ENCODE peak calls at places on chromosome 3, in nine cellular contexts. One of them, this sample, is unnamed.

GRCh38 chr3:101229681-101230080 is 90.7 kb downstream of the IMPG2 start:
- DNase-seq in psoas muscle: no peak
- DNase-seq in keratinocyte: no peak
- DNase-seq in HT-29: peak; percentile 41
- DNase-seq in NCI-H774: no peak
- DNase-seq in ELR: peak; percentile 6
- DNase-seq in stimulated activated naive CD8-positive, alpha-beta T cell treated with anti-CD3 and anti-CD28 coated beads, Interleukin-15, Interleukin-2, amounts not matched to agents 100 U/mL and 50 U/mL, for 24 hours: no peak
- DNase-seq in stimulated activated CD4-positive, alpha-beta T cell treated with anti-CD3 and anti-CD28 coated beads, Interleukin-2, amount 100 ng/mL, for 48 hours: no peak
- DNase-seq in upper lobe of right lung: no peak
- DNase-seq in this sample: no peak

GRCh38 chr3:11476814-11477213 is 166.9 kb downstream of the VGLL4 start:
- DNase-seq in stimulated activated naive CD8-positive, alpha-beta T cell treated with anti-CD3 and anti-CD28 coated beads, Interleukin-15, Interleukin-2, amounts not matched to agents 100 U/mL and 50 U/mL, for 24 hours: no peak
- DNase-seq in upper lobe of right lung: no peak
- DNase-seq in stimulated activated CD4-positive, alpha-beta T cell treated with anti-CD3 and anti-CD28 coated beads, Interleukin-2, amount 100 ng/mL, for 48 hours: no peak
- DNase-seq in keratinocyte: no peak
- DNase-seq in NCI-H774: no peak
- DNase-seq in ELR: peak; percentile 24
- DNase-seq in HT-29: peak; percentile 57
- DNase-seq in psoas muscle: no peak
- DNase-seq in this sample: no peak

GRCh38 chr3:122688996-122689395 is 8.4 kb downstream of the PARP14 start:
- DNase-seq in HT-29: no peak
- DNase-seq in keratinocyte: no peak
- DNase-seq in NCI-H774: no peak
- DNase-seq in ELR: peak; percentile 79
- DNase-seq in stimulated activated CD4-positive, alpha-beta T cell treated with anti-CD3 and anti-CD28 coated beads, Interleukin-2, amount 100 ng/mL, for 48 hours: no peak
- DNase-seq in upper lobe of right lung: no peak
- DNase-seq in stimulated activated naive CD8-positive, alpha-beta T cell treated with anti-CD3 and anti-CD28 coated beads, Interleukin-15, Interleukin-2, amounts not matched to agents 100 U/mL and 50 U/mL, for 24 hours: no peak
- DNase-seq in psoas muscle: no peak
- DNase-seq in this sample: no peak

GRCh38 chr3:54358969-54359648 is 236.8 kb downstream of the CACNA2D3 start:
- DNase-seq in upper lobe of right lung: no peak
- DNase-seq in stimulated activated naive CD8-positive, alpha-beta T cell treated with anti-CD3 and anti-CD28 coated beads, Interleukin-15, Interleukin-2, amounts not matched to agents 100 U/mL and 50 U/mL, for 24 hours: no peak
- DNase-seq in ELR: no peak
- DNase-seq in stimulated activated CD4-positive, alpha-beta T cell treated with anti-CD3 and anti-CD28 coated beads, Interleukin-2, amount 100 ng/mL, for 48 hours: no peak
- DNase-seq in psoas muscle: peak; percentile 84
- DNase-seq in HT-29: no peak
- DNase-seq in NCI-H774: peak; percentile 2
- DNase-seq in keratinocyte: no peak
- DNase-seq in this sample: no peak

GRCh38 chr3:15331606-15332404 is 581 bp downstream of the SH3BP5 start:
- DNase-seq in stimulated activated CD4-positive, alpha-beta T cell treated with anti-CD3 and anti-CD28 coated beads, Interleukin-2, amount 100 ng/mL, for 48 hours: peak; percentile 16
- DNase-seq in stimulated activated naive CD8-positive, alpha-beta T cell treated with anti-CD3 and anti-CD28 coated beads, Interleukin-15, Interleukin-2, amounts not matched to agents 100 U/mL and 50 U/mL, for 24 hours: peak; percentile 45
- DNase-seq in keratinocyte: no peak
- DNase-seq in psoas muscle: peak; percentile 65
- DNase-seq in NCI-H774: no peak
- DNase-seq in upper lobe of right lung: peak; percentile 78
- DNase-seq in ELR: peak; percentile 34
- DNase-seq in HT-29: no peak
- DNase-seq in this sample: peak; percentile 8

GRCh38 chr3:126268866-126269265 is 88.3 kb downstream of the KLF15 start:
- DNase-seq in psoas muscle: no peak
- DNase-seq in ELR: no peak
- DNase-seq in stimulated activated naive CD8-positive, alpha-beta T cell treated with anti-CD3 and anti-CD28 coated beads, Interleukin-15, Interleukin-2, amounts not matched to agents 100 U/mL and 50 U/mL, for 24 hours: no peak
- DNase-seq in NCI-H774: no peak
- DNase-seq in upper lobe of right lung: no peak
- DNase-seq in HT-29: no peak
- DNase-seq in stimulated activated CD4-positive, alpha-beta T cell treated with anti-CD3 and anti-CD28 coated beads, Interleukin-2, amount 100 ng/mL, for 48 hours: no peak
- DNase-seq in keratinocyte: no peak
- DNase-seq in this sample: no peak

GRCh38 chr3:32593903-32594525 is 23.4 kb upstream of the DYNC1LI1 start:
- DNase-seq in NCI-H774: no peak
- DNase-seq in psoas muscle: no peak
- DNase-seq in ELR: peak; percentile 16
- DNase-seq in HT-29: no peak
- DNase-seq in upper lobe of right lung: no peak
- DNase-seq in keratinocyte: no peak
- DNase-seq in stimulated activated naive CD8-positive, alpha-beta T cell treated with anti-CD3 and anti-CD28 coated beads, Interleukin-15, Interleukin-2, amounts not matched to agents 100 U/mL and 50 U/mL, for 24 hours: no peak
- DNase-seq in stimulated activated CD4-positive, alpha-beta T cell treated with anti-CD3 and anti-CD28 coated beads, Interleukin-2, amount 100 ng/mL, for 48 hours: no peak
- DNase-seq in this sample: no peak

GRCh38 chr3:192170659-192171058 is 556.7 kb downstream of the FGF12 start:
- DNase-seq in NCI-H774: no peak
- DNase-seq in stimulated activated naive CD8-positive, alpha-beta T cell treated with anti-CD3 and anti-CD28 coated beads, Interleukin-15, Interleukin-2, amounts not matched to agents 100 U/mL and 50 U/mL, for 24 hours: no peak
- DNase-seq in stimulated activated CD4-positive, alpha-beta T cell treated with anti-CD3 and anti-CD28 coated beads, Interleukin-2, amount 100 ng/mL, for 48 hours: no peak
- DNase-seq in ELR: peak; percentile 72
- DNase-seq in HT-29: no peak
- DNase-seq in keratinocyte: peak; percentile 32
- DNase-seq in psoas muscle: no peak
- DNase-seq in upper lobe of right lung: no peak
- DNase-seq in this sample: no peak

GRCh38 chr3:195542261-195542660 is 864 bp downstream of the PPP1R2 start:
- DNase-seq in NCI-H774: no peak
- DNase-seq in psoas muscle: no peak
- DNase-seq in HT-29: peak; percentile 42
- DNase-seq in ELR: peak; percentile 37
- DNase-seq in upper lobe of right lung: no peak
- DNase-seq in stimulated activated naive CD8-positive, alpha-beta T cell treated with anti-CD3 and anti-CD28 coated beads, Interleukin-15, Interleukin-2, amounts not matched to agents 100 U/mL and 50 U/mL, for 24 hours: no peak
- DNase-seq in stimulated activated CD4-positive, alpha-beta T cell treated with anti-CD3 and anti-CD28 coated beads, Interleukin-2, amount 100 ng/mL, for 48 hours: no peak
- DNase-seq in keratinocyte: no peak
- DNase-seq in this sample: no peak

GRCh38 chr3:107845355-107846281 is 245.2 kb downstream of the CD47 start:
- DNase-seq in NCI-H774: no peak
- DNase-seq in HT-29: no peak
- DNase-seq in keratinocyte: no peak
- DNase-seq in upper lobe of right lung: no peak
- DNase-seq in psoas muscle: no peak
- DNase-seq in stimulated activated CD4-positive, alpha-beta T cell treated with anti-CD3 and anti-CD28 coated beads, Interleukin-2, amount 100 ng/mL, for 48 hours: no peak
- DNase-seq in stimulated activated naive CD8-positive, alpha-beta T cell treated with anti-CD3 and anti-CD28 coated beads, Interleukin-15, Interleukin-2, amounts not matched to agents 100 U/mL and 50 U/mL, for 24 hours: no peak
- DNase-seq in ELR: peak; percentile 57
- DNase-seq in this sample: no peak

GRCh38 chr3:15562560-15562959 is 38.8 kb downstream of the HACL1 start:
- DNase-seq in HT-29: no peak
- DNase-seq in upper lobe of right lung: no peak
- DNase-seq in psoas muscle: no peak
- DNase-seq in stimulated activated CD4-positive, alpha-beta T cell treated with anti-CD3 and anti-CD28 coated beads, Interleukin-2, amount 100 ng/mL, for 48 hours: no peak
- DNase-seq in keratinocyte: no peak
- DNase-seq in stimulated activated naive CD8-positive, alpha-beta T cell treated with anti-CD3 and anti-CD28 coated beads, Interleukin-15, Interleukin-2, amounts not matched to agents 100 U/mL and 50 U/mL, for 24 hours: no peak
- DNase-seq in ELR: no peak
- DNase-seq in NCI-H774: no peak
- DNase-seq in this sample: no peak

GRCh38 chr3:72052841-72053409 is 268.0 kb upstream of the PROK2 start:
- DNase-seq in stimulated activated CD4-positive, alpha-beta T cell treated with anti-CD3 and anti-CD28 coated beads, Interleukin-2, amount 100 ng/mL, for 48 hours: no peak
- DNase-seq in upper lobe of right lung: no peak
- DNase-seq in stimulated activated naive CD8-positive, alpha-beta T cell treated with anti-CD3 and anti-CD28 coated beads, Interleukin-15, Interleukin-2, amounts not matched to agents 100 U/mL and 50 U/mL, for 24 hours: no peak
- DNase-seq in HT-29: no peak
- DNase-seq in keratinocyte: no peak
- DNase-seq in ELR: peak; percentile 15
- DNase-seq in psoas muscle: no peak
- DNase-seq in NCI-H774: no peak
- DNase-seq in this sample: no peak

GRCh38 chr3:8639585-8639984 is 5.0 kb downstream of the SSUH2 start:
- DNase-seq in psoas muscle: no peak
- DNase-seq in keratinocyte: no peak
- DNase-seq in NCI-H774: no peak
- DNase-seq in HT-29: no peak
- DNase-seq in stimulated activated CD4-positive, alpha-beta T cell treated with anti-CD3 and anti-CD28 coated beads, Interleukin-2, amount 100 ng/mL, for 48 hours: no peak
- DNase-seq in ELR: no peak
- DNase-seq in upper lobe of right lung: no peak
- DNase-seq in stimulated activated naive CD8-positive, alpha-beta T cell treated with anti-CD3 and anti-CD28 coated beads, Interleukin-15, Interleukin-2, amounts not matched to agents 100 U/mL and 50 U/mL, for 24 hours: no peak
- DNase-seq in this sample: no peak

GRCh38 chr3:134453631-134454030 is 32.2 kb downstream of the ANAPC13 start:
- DNase-seq in ELR: peak; percentile 37
- DNase-seq in upper lobe of right lung: no peak
- DNase-seq in psoas muscle: no peak
- DNase-seq in HT-29: no peak
- DNase-seq in keratinocyte: no peak
- DNase-seq in stimulated activated CD4-positive, alpha-beta T cell treated with anti-CD3 and anti-CD28 coated beads, Interleukin-2, amount 100 ng/mL, for 48 hours: no peak
- DNase-seq in stimulated activated naive CD8-positive, alpha-beta T cell treated with anti-CD3 and anti-CD28 coated beads, Interleukin-15, Interleukin-2, amounts not matched to agents 100 U/mL and 50 U/mL, for 24 hours: no peak
- DNase-seq in NCI-H774: no peak
- DNase-seq in this sample: no peak

GRCh38 chr3:172562881-172563835 is 39.9 kb upstream of the TNFSF10 start:
- DNase-seq in upper lobe of right lung: no peak
- DNase-seq in keratinocyte: no peak
- DNase-seq in stimulated activated naive CD8-positive, alpha-beta T cell treated with anti-CD3 and anti-CD28 coated beads, Interleukin-15, Interleukin-2, amounts not matched to agents 100 U/mL and 50 U/mL, for 24 hours: peak; percentile 24
- DNase-seq in HT-29: peak; percentile 63
- DNase-seq in stimulated activated CD4-positive, alpha-beta T cell treated with anti-CD3 and anti-CD28 coated beads, Interleukin-2, amount 100 ng/mL, for 48 hours: peak; percentile 15
- DNase-seq in NCI-H774: peak; percentile 56
- DNase-seq in psoas muscle: no peak
- DNase-seq in ELR: peak; percentile 76
- DNase-seq in this sample: peak; percentile 42

GRCh38 chr3:49882182-49882581 is 12.5 kb upstream of the CAMKV start:
- DNase-seq in upper lobe of right lung: no peak
- DNase-seq in ELR: no peak
- DNase-seq in NCI-H774: no peak
- DNase-seq in keratinocyte: no peak
- DNase-seq in psoas muscle: peak; percentile 60
- DNase-seq in stimulated activated naive CD8-positive, alpha-beta T cell treated with anti-CD3 and anti-CD28 coated beads, Interleukin-15, Interleukin-2, amounts not matched to agents 100 U/mL and 50 U/mL, for 24 hours: no peak
- DNase-seq in HT-29: no peak
- DNase-seq in stimulated activated CD4-positive, alpha-beta T cell treated with anti-CD3 and anti-CD28 coated beads, Interleukin-2, amount 100 ng/mL, for 48 hours: no peak
- DNase-seq in this sample: no peak

GRCh38 chr3:53495518-53496501 is 1.4 kb downstream of the CACNA1D start:
- DNase-seq in upper lobe of right lung: no peak
- DNase-seq in psoas muscle: peak; percentile 47
- DNase-seq in NCI-H774: no peak
- DNase-seq in keratinocyte: no peak
- DNase-seq in HT-29: peak; percentile 19
- DNase-seq in ELR: no peak
- DNase-seq in stimulated activated naive CD8-positive, alpha-beta T cell treated with anti-CD3 and anti-CD28 coated beads, Interleukin-15, Interleukin-2, amounts not matched to agents 100 U/mL and 50 U/mL, for 24 hours: peak; percentile 5
- DNase-seq in stimulated activated CD4-positive, alpha-beta T cell treated with anti-CD3 and anti-CD28 coated beads, Interleukin-2, amount 100 ng/mL, for 48 hours: no peak
- DNase-seq in this sample: peak; percentile 24

GRCh38 chr3:52670621-52671521 is 14.8 kb downstream of the PBRM1 start:
- DNase-seq in ELR: peak; percentile 99
- DNase-seq in NCI-H774: no peak
- DNase-seq in stimulated activated naive CD8-positive, alpha-beta T cell treated with anti-CD3 and anti-CD28 coated beads, Interleukin-15, Interleukin-2, amounts not matched to agents 100 U/mL and 50 U/mL, for 24 hours: peak; percentile 40
- DNase-seq in psoas muscle: no peak
- DNase-seq in keratinocyte: peak; percentile 85
- DNase-seq in HT-29: peak; percentile 60
- DNase-seq in stimulated activated CD4-positive, alpha-beta T cell treated with anti-CD3 and anti-CD28 coated beads, Interleukin-2, amount 100 ng/mL, for 48 hours: peak; percentile 30
- DNase-seq in upper lobe of right lung: no peak
- DNase-seq in this sample: peak; percentile 77

GRCh38 chr3:194313642-194314430 is 37.3 kb downstream of the CPN2 start:
- DNase-seq in psoas muscle: peak; percentile 89
- DNase-seq in stimulated activated naive CD8-positive, alpha-beta T cell treated with anti-CD3 and anti-CD28 coated beads, Interleukin-15, Interleukin-2, amounts not matched to agents 100 U/mL and 50 U/mL, for 24 hours: no peak
- DNase-seq in ELR: peak; percentile 27
- DNase-seq in NCI-H774: no peak
- DNase-seq in stimulated activated CD4-positive, alpha-beta T cell treated with anti-CD3 and anti-CD28 coated beads, Interleukin-2, amount 100 ng/mL, for 48 hours: no peak
- DNase-seq in upper lobe of right lung: peak; percentile 60
- DNase-seq in keratinocyte: no peak
- DNase-seq in HT-29: no peak
- DNase-seq in this sample: no peak

GRCh38 chr3:4409415-4409814 is 57.7 kb downstream of the SUMF1 start:
- DNase-seq in keratinocyte: no peak
- DNase-seq in HT-29: no peak
- DNase-seq in stimulated activated CD4-positive, alpha-beta T cell treated with anti-CD3 and anti-CD28 coated beads, Interleukin-2, amount 100 ng/mL, for 48 hours: no peak
- DNase-seq in psoas muscle: no peak
- DNase-seq in NCI-H774: no peak
- DNase-seq in upper lobe of right lung: no peak
- DNase-seq in ELR: no peak
- DNase-seq in stimulated activated naive CD8-positive, alpha-beta T cell treated with anti-CD3 and anti-CD28 coated beads, Interleukin-15, Interleukin-2, amounts not matched to agents 100 U/mL and 50 U/mL, for 24 hours: peak; percentile 16
- DNase-seq in this sample: no peak

GRCh38 chr3:112681822-112682325 is 40.9 kb upstream of the CCDC80 start:
- DNase-seq in stimulated activated naive CD8-positive, alpha-beta T cell treated with anti-CD3 and anti-CD28 coated beads, Interleukin-15, Interleukin-2, amounts not matched to agents 100 U/mL and 50 U/mL, for 24 hours: no peak
- DNase-seq in NCI-H774: no peak
- DNase-seq in stimulated activated CD4-positive, alpha-beta T cell treated with anti-CD3 and anti-CD28 coated beads, Interleukin-2, amount 100 ng/mL, for 48 hours: no peak
- DNase-seq in keratinocyte: no peak
- DNase-seq in psoas muscle: no peak
- DNase-seq in HT-29: no peak
- DNase-seq in ELR: peak; percentile 77
- DNase-seq in upper lobe of right lung: no peak
- DNase-seq in this sample: no peak

GRCh38 chr3:13124631-13125030 is 51.4 kb upstream of the IQSEC1 start:
- DNase-seq in keratinocyte: no peak
- DNase-seq in upper lobe of right lung: peak; percentile 40
- DNase-seq in HT-29: no peak
- DNase-seq in psoas muscle: no peak
- DNase-seq in stimulated activated naive CD8-positive, alpha-beta T cell treated with anti-CD3 and anti-CD28 coated beads, Interleukin-15, Interleukin-2, amounts not matched to agents 100 U/mL and 50 U/mL, for 24 hours: no peak
- DNase-seq in stimulated activated CD4-positive, alpha-beta T cell treated with anti-CD3 and anti-CD28 coated beads, Interleukin-2, amount 100 ng/mL, for 48 hours: no peak
- DNase-seq in NCI-H774: no peak
- DNase-seq in ELR: no peak
- DNase-seq in this sample: no peak

GRCh38 chr3:192212335-192212734 is 515.0 kb downstream of the FGF12 start:
- DNase-seq in HT-29: no peak
- DNase-seq in stimulated activated naive CD8-positive, alpha-beta T cell treated with anti-CD3 and anti-CD28 coated beads, Interleukin-15, Interleukin-2, amounts not matched to agents 100 U/mL and 50 U/mL, for 24 hours: no peak
- DNase-seq in psoas muscle: no peak
- DNase-seq in stimulated activated CD4-positive, alpha-beta T cell treated with anti-CD3 and anti-CD28 coated beads, Interleukin-2, amount 100 ng/mL, for 48 hours: no peak
- DNase-seq in upper lobe of right lung: no peak
- DNase-seq in ELR: peak; percentile 37
- DNase-seq in NCI-H774: no peak
- DNase-seq in keratinocyte: no peak
- DNase-seq in this sample: no peak

GRCh38 chr3:73094951-73095350 is 33.5 kb downstream of the EBLN2 start:
- DNase-seq in psoas muscle: peak; percentile 65
- DNase-seq in upper lobe of right lung: no peak
- DNase-seq in NCI-H774: no peak
- DNase-seq in HT-29: no peak
- DNase-seq in ELR: no peak
- DNase-seq in stimulated activated CD4-positive, alpha-beta T cell treated with anti-CD3 and anti-CD28 coated beads, Interleukin-2, amount 100 ng/mL, for 48 hours: no peak
- DNase-seq in stimulated activated naive CD8-positive, alpha-beta T cell treated with anti-CD3 and anti-CD28 coated beads, Interleukin-15, Interleukin-2, amounts not matched to agents 100 U/mL and 50 U/mL, for 24 hours: no peak
- DNase-seq in keratinocyte: no peak
- DNase-seq in this sample: no peak

GRCh38 chr3:38397320-38397719 is 50.7 kb downstream of the XYLB start:
- DNase-seq in upper lobe of right lung: no peak
- DNase-seq in HT-29: peak; percentile 32
- DNase-seq in stimulated activated CD4-positive, alpha-beta T cell treated with anti-CD3 and anti-CD28 coated beads, Interleukin-2, amount 100 ng/mL, for 48 hours: no peak
- DNase-seq in NCI-H774: no peak
- DNase-seq in keratinocyte: no peak
- DNase-seq in stimulated activated naive CD8-positive, alpha-beta T cell treated with anti-CD3 and anti-CD28 coated beads, Interleukin-15, Interleukin-2, amounts not matched to agents 100 U/mL and 50 U/mL, for 24 hours: peak; percentile 6
- DNase-seq in psoas muscle: no peak
- DNase-seq in ELR: peak; percentile 35
- DNase-seq in this sample: peak; percentile 5

GRCh38 chr3:101870138-101870537 is 20.8 kb downstream of the NFKBIZ start:
- DNase-seq in ELR: peak; percentile 56
- DNase-seq in stimulated activated naive CD8-positive, alpha-beta T cell treated with anti-CD3 and anti-CD28 coated beads, Interleukin-15, Interleukin-2, amounts not matched to agents 100 U/mL and 50 U/mL, for 24 hours: no peak
- DNase-seq in keratinocyte: no peak
- DNase-seq in HT-29: peak; percentile 44
- DNase-seq in upper lobe of right lung: no peak
- DNase-seq in psoas muscle: no peak
- DNase-seq in stimulated activated CD4-positive, alpha-beta T cell treated with anti-CD3 and anti-CD28 coated beads, Interleukin-2, amount 100 ng/mL, for 48 hours: no peak
- DNase-seq in NCI-H774: no peak
- DNase-seq in this sample: no peak

GRCh38 chr3:52053307-52054304 is 2.8 kb downstream of the DUSP7 start:
- DNase-seq in upper lobe of right lung: peak; percentile 73
- DNase-seq in keratinocyte: peak; percentile 100
- DNase-seq in NCI-H774: no peak
- DNase-seq in HT-29: peak; percentile 40
- DNase-seq in stimulated activated naive CD8-positive, alpha-beta T cell treated with anti-CD3 and anti-CD28 coated beads, Interleukin-15, Interleukin-2, amounts not matched to agents 100 U/mL and 50 U/mL, for 24 hours: peak; percentile 50
- DNase-seq in ELR: peak; percentile 45
- DNase-seq in psoas muscle: peak; percentile 69
- DNase-seq in stimulated activated CD4-positive, alpha-beta T cell treated with anti-CD3 and anti-CD28 coated beads, Interleukin-2, amount 100 ng/mL, for 48 hours: peak; percentile 19
- DNase-seq in this sample: no peak

This sample was measured in Calu3.